ENCODE peak calls at places on chromosomes 3 and 15, in seven cellular contexts. One of them, this sample, is unnamed.

GRCh38 chr3:141250828-141251227 is 19.2 kb downstream of the PXYLP1 start:
- DNase-seq in esophagus muscularis mucosa: no peak
- DNase-seq in transverse colon: no peak
- DNase-seq in PC-3: no peak
- DNase-seq in adrenal gland: no peak
- DNase-seq in AG04449: no peak
- DNase-seq in HepG2: no peak
- DNase-seq in this sample: no peak

GRCh38 chr3:14125193-14126016 is 553 bp downstream of the TMEM43 start:
- DNase-seq in AG04449: peak; percentile 86
- DNase-seq in adrenal gland: peak; percentile 84
- DNase-seq in esophagus muscularis mucosa: peak; percentile 92
- DNase-seq in HepG2: peak; percentile 72
- DNase-seq in PC-3: peak; percentile 94
- DNase-seq in transverse colon: peak; percentile 80
- DNase-seq in this sample: peak; percentile 85

GRCh38 chr3:167754049-167754448 is 18.5 kb downstream of the SERPINI1 start:
- DNase-seq in PC-3: no peak
- DNase-seq in transverse colon: no peak
- DNase-seq in HepG2: no peak
- DNase-seq in esophagus muscularis mucosa: no peak
- DNase-seq in AG04449: no peak
- DNase-seq in adrenal gland: no peak
- DNase-seq in this sample: no peak

GRCh38 chr15:52295421-52295991 is at the start of gene MYO5C:
- DNase-seq in PC-3: peak; percentile 88
- DNase-seq in HepG2: peak; percentile 68
- DNase-seq in AG04449: no peak
- DNase-seq in transverse colon: peak; percentile 91
- DNase-seq in adrenal gland: peak; percentile 79
- DNase-seq in esophagus muscularis mucosa: no peak
- DNase-seq in this sample: no peak

GRCh38 chr15:83398591-83398990 is 48.5 kb upstream of the SH3GL3 start:
- DNase-seq in PC-3: peak; percentile 67
- DNase-seq in adrenal gland: no peak
- DNase-seq in AG04449: peak; percentile 28
- DNase-seq in esophagus muscularis mucosa: no peak
- DNase-seq in HepG2: no peak
- DNase-seq in transverse colon: no peak
- DNase-seq in this sample: peak; percentile 19

GRCh38 chr3:171615742-171616141 is 155.5 kb upstream of the TNIK start:
- DNase-seq in HepG2: no peak
- DNase-seq in PC-3: no peak
- DNase-seq in AG04449: no peak
- DNase-seq in adrenal gland: no peak
- DNase-seq in esophagus muscularis mucosa: no peak
- DNase-seq in transverse colon: no peak
- DNase-seq in this sample: no peak

GRCh38 chr3:114519415-114519814 is 225.6 kb downstream of the TIGIT start:
- DNase-seq in HepG2: no peak
- DNase-seq in esophagus muscularis mucosa: no peak
- DNase-seq in transverse colon: no peak
- DNase-seq in AG04449: no peak
- DNase-seq in PC-3: no peak
- DNase-seq in adrenal gland: no peak
- DNase-seq in this sample: no peak

GRCh38 chr15:85010472-85011209 is 29.0 kb downstream of the PDE8A start:
- DNase-seq in AG04449: no peak
- DNase-seq in PC-3: no peak
- DNase-seq in HepG2: no peak
- DNase-seq in transverse colon: no peak
- DNase-seq in esophagus muscularis mucosa: no peak
- DNase-seq in adrenal gland: no peak
- DNase-seq in this sample: no peak

GRCh38 chr15:80265021-80265420 is 13.0 kb upstream of the CTXND1 start:
- DNase-seq in PC-3: peak; percentile 25
- DNase-seq in esophagus muscularis mucosa: no peak
- DNase-seq in AG04449: no peak
- DNase-seq in transverse colon: no peak
- DNase-seq in adrenal gland: no peak
- DNase-seq in HepG2: no peak
- DNase-seq in this sample: no peak

GRCh38 chr3:178558637-178559036 is 22.4 kb downstream of the KCNMB2 start:
- DNase-seq in transverse colon: no peak
- DNase-seq in HepG2: no peak
- DNase-seq in PC-3: no peak
- DNase-seq in adrenal gland: no peak
- DNase-seq in AG04449: no peak
- DNase-seq in esophagus muscularis mucosa: no peak
- DNase-seq in this sample: no peak

GRCh38 chr3:194472290-194472920 is 14.4 kb downstream of the ATP13A3 start:
- DNase-seq in adrenal gland: no peak
- DNase-seq in esophagus muscularis mucosa: no peak
- DNase-seq in PC-3: peak; percentile 85
- DNase-seq in AG04449: no peak
- DNase-seq in HepG2: peak; percentile 58
- DNase-seq in transverse colon: no peak
- DNase-seq in this sample: no peak

GRCh38 chr3:160400631-160401150 is 1.2 kb downstream of the SMC4 start:
- DNase-seq in PC-3: peak; percentile 18
- DNase-seq in HepG2: no peak
- DNase-seq in AG04449: no peak
- DNase-seq in transverse colon: peak; percentile 28
- DNase-seq in adrenal gland: peak; percentile 35
- DNase-seq in esophagus muscularis mucosa: no peak
- DNase-seq in this sample: peak; percentile 84

GRCh38 chr3:15361494-15362214 is 29.3 kb upstream of the SH3BP5 start:
- DNase-seq in adrenal gland: no peak
- DNase-seq in PC-3: peak; percentile 13
- DNase-seq in esophagus muscularis mucosa: no peak
- DNase-seq in HepG2: no peak
- DNase-seq in transverse colon: peak; percentile 23
- DNase-seq in AG04449: no peak
- DNase-seq in this sample: no peak

GRCh38 chr15:70741107-70741511 is 22.2 kb downstream of the UACA start:
- DNase-seq in esophagus muscularis mucosa: no peak
- DNase-seq in HepG2: peak; percentile 55
- DNase-seq in PC-3: peak; percentile 65
- DNase-seq in transverse colon: peak; percentile 70
- DNase-seq in adrenal gland: peak; percentile 81
- DNase-seq in AG04449: peak; percentile 63
- DNase-seq in this sample: no peak

GRCh38 chr15:69134841-69135240 is 25.6 kb upstream of the GLCE start:
- DNase-seq in adrenal gland: no peak
- DNase-seq in PC-3: no peak
- DNase-seq in AG04449: no peak
- DNase-seq in HepG2: no peak
- DNase-seq in transverse colon: no peak
- DNase-seq in esophagus muscularis mucosa: no peak
- DNase-seq in this sample: no peak

GRCh38 chr15:81071130-81071529 is 62.9 kb upstream of the CFAP161 start:
- DNase-seq in transverse colon: no peak
- DNase-seq in AG04449: peak; percentile 23
- DNase-seq in adrenal gland: no peak
- DNase-seq in esophagus muscularis mucosa: peak; percentile 47
- DNase-seq in HepG2: no peak
- DNase-seq in PC-3: no peak
- DNase-seq in this sample: no peak

GRCh38 chr3:15148614-15149013 is 49.7 kb upstream of the RBSN start:
- DNase-seq in adrenal gland: peak; percentile 25
- DNase-seq in HepG2: peak; percentile 69
- DNase-seq in AG04449: no peak
- DNase-seq in transverse colon: no peak
- DNase-seq in PC-3: peak; percentile 29
- DNase-seq in esophagus muscularis mucosa: no peak
- DNase-seq in this sample: no peak

GRCh38 chr15:99447497-99448371 is 118.0 kb upstream of the MEF2A start:
- DNase-seq in AG04449: no peak
- DNase-seq in esophagus muscularis mucosa: no peak
- DNase-seq in HepG2: no peak
- DNase-seq in adrenal gland: peak; percentile 17
- DNase-seq in PC-3: no peak
- DNase-seq in transverse colon: no peak
- DNase-seq in this sample: peak; percentile 81

GRCh38 chr3:42884324-42884723 is 8.6 kb upstream of the CYP8B1 start:
- DNase-seq in adrenal gland: no peak
- DNase-seq in PC-3: peak; percentile 77
- DNase-seq in HepG2: peak; percentile 35
- DNase-seq in AG04449: no peak
- DNase-seq in esophagus muscularis mucosa: no peak
- DNase-seq in transverse colon: no peak
- DNase-seq in this sample: no peak

GRCh38 chr3:194951931-194952572 is 266.4 kb downstream of the FAM43A start:
- DNase-seq in transverse colon: no peak
- DNase-seq in HepG2: no peak
- DNase-seq in esophagus muscularis mucosa: no peak
- DNase-seq in AG04449: no peak
- DNase-seq in PC-3: no peak
- DNase-seq in adrenal gland: no peak
- DNase-seq in this sample: no peak

GRCh38 chr3:105373383-105373782 is 6.7 kb downstream of the ALCAM start:
- DNase-seq in transverse colon: no peak
- DNase-seq in adrenal gland: no peak
- DNase-seq in AG04449: no peak
- DNase-seq in PC-3: no peak
- DNase-seq in esophagus muscularis mucosa: no peak
- DNase-seq in HepG2: no peak
- DNase-seq in this sample: no peak

GRCh38 chr3:14703128-14703750 is 28.3 kb downstream of the C3orf20 start:
- DNase-seq in esophagus muscularis mucosa: no peak
- DNase-seq in PC-3: no peak
- DNase-seq in transverse colon: no peak
- DNase-seq in HepG2: no peak
- DNase-seq in AG04449: no peak
- DNase-seq in adrenal gland: no peak
- DNase-seq in this sample: peak; percentile 78

DNA sequence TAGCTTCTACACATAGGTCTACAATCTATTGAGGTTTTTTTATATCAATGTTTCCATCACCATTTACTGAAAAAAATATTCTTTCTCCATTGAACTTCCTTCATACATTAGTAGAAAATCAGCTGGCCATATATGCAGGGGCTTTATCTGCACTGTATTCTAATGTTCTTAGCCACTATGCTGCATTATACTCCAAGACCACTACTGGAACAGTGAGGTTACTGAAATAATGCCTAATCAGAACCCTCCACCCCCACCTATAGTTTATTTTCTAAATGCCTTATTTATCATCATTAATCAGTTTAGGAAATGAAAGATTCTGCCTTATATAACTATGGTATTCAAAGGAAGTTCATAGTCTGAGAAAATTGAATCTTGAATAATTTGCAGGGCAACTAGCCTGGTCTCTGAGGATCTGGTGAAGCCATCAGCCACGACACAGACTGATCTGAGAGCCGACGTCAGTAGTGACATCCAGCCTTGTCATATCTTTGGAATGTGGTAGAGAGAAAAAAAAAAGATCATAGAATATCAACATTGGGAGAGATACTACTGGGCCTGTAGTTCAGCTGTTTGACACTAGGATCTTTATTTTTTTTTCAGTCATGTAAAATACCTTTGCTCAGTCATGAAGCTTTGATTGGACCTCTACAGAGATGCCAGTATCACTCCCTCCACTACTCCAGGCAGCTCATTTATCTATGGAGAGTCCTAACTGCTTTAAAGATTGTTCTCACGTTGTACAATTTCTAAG is 66.6 kb downstream of the P3H2 start:
- DNase-seq in PC-3: peak; percentile 77
- DNase-seq in transverse colon: no peak
- DNase-seq in AG04449: no peak
- DNase-seq in HepG2: no peak
- DNase-seq in esophagus muscularis mucosa: no peak
- DNase-seq in adrenal gland: peak; percentile 47
- DNase-seq in this sample: no peak
- TF ChIP-seq CTCF in PC-3: no peak
- TF ChIP-seq CTCF in transverse colon: no peak
- TF ChIP-seq CTCF in AG04449: no peak
- TF ChIP-seq CTCF in HepG2: no peak
- TF ChIP-seq CTCF in esophagus muscularis mucosa: no peak
- TF ChIP-seq CTCF in adrenal gland: peak; percentile 22
- TF ChIP-seq CTCF in this sample: no peak

GRCh38 chr3:188202358-188203138 is 48.6 kb downstream of the LPP start:
- DNase-seq in PC-3: no peak
- DNase-seq in esophagus muscularis mucosa: no peak
- DNase-seq in transverse colon: no peak
- DNase-seq in adrenal gland: no peak
- DNase-seq in AG04449: no peak
- DNase-seq in HepG2: peak; percentile 16
- DNase-seq in this sample: no peak
- TF ChIP-seq CTCF in PC-3: peak; percentile 10
- TF ChIP-seq CTCF in esophagus muscularis mucosa: peak; percentile 13
- TF ChIP-seq CTCF in transverse colon: peak; percentile 14
- TF ChIP-seq CTCF in adrenal gland: no peak
- TF ChIP-seq CTCF in AG04449: no peak
- TF ChIP-seq CTCF in HepG2: no peak
- TF ChIP-seq CTCF in this sample: no peak

DNA sequence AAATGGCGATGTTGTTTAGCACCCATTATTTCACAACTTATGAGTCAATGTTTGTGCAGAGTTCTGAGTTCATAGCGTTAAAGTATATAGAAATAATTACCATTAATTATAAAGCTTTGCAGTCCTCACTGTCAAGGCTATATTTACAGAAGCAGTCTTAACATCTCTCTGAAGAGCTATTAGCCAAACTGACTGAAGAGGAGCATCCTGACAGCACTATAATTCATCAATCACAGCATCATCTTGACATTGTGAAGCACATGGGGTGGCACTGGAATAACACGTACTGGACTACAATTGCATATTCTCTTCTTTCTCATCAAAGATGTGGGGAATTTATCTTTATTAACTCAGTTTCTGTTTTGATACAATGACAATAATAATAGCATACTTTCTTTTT is 260.6 kb upstream of the MME start:
- DNase-seq in HepG2: no peak
- DNase-seq in AG04449: no peak
- DNase-seq in PC-3: no peak
- DNase-seq in transverse colon: no peak
- DNase-seq in adrenal gland: no peak
- DNase-seq in esophagus muscularis mucosa: no peak
- DNase-seq in this sample: no peak
- TF ChIP-seq CTCF in HepG2: no peak
- TF ChIP-seq CTCF in AG04449: no peak
- TF ChIP-seq CTCF in PC-3: no peak
- TF ChIP-seq CTCF in transverse colon: no peak
- TF ChIP-seq CTCF in adrenal gland: no peak
- TF ChIP-seq CTCF in esophagus muscularis mucosa: no peak
- TF ChIP-seq CTCF in this sample: no peak

GRCh38 chr15:59565299-59565698 is 46.3 kb upstream of the GCNT3 start:
- DNase-seq in transverse colon: no peak
- DNase-seq in adrenal gland: no peak
- DNase-seq in PC-3: no peak
- DNase-seq in esophagus muscularis mucosa: no peak
- DNase-seq in AG04449: no peak
- DNase-seq in HepG2: no peak
- DNase-seq in this sample: no peak

GRCh38 chr15:59567369-59567768 is 44.2 kb upstream of the GCNT3 start:
- DNase-seq in adrenal gland: no peak
- DNase-seq in PC-3: peak; percentile 76
- DNase-seq in HepG2: no peak
- DNase-seq in AG04449: no peak
- DNase-seq in transverse colon: peak; percentile 38
- DNase-seq in esophagus muscularis mucosa: no peak
- DNase-seq in this sample: no peak

GRCh38 chr15:59561547-59561946 is 50.0 kb upstream of the GCNT3 start:
- DNase-seq in adrenal gland: no peak
- DNase-seq in AG04449: no peak
- DNase-seq in transverse colon: no peak
- DNase-seq in PC-3: no peak
- DNase-seq in esophagus muscularis mucosa: no peak
- DNase-seq in HepG2: no peak
- DNase-seq in this sample: no peak

GRCh38 chr15:59562787-59563186 is 48.8 kb upstream of the GCNT3 start:
- DNase-seq in AG04449: no peak
- DNase-seq in transverse colon: no peak
- DNase-seq in adrenal gland: no peak
- DNase-seq in PC-3: no peak
- DNase-seq in HepG2: no peak
- DNase-seq in esophagus muscularis mucosa: no peak
- DNase-seq in this sample: no peak
- TF ChIP-seq CTCF in AG04449: no peak
- TF ChIP-seq CTCF in transverse colon: no peak
- TF ChIP-seq CTCF in adrenal gland: no peak
- TF ChIP-seq CTCF in PC-3: peak; percentile 49
- TF ChIP-seq CTCF in HepG2: no peak
- TF ChIP-seq CTCF in esophagus muscularis mucosa: no peak
- TF ChIP-seq CTCF in this sample: no peak

This sample was measured in osteocyte.